ENCODE peak calls at places on chromosomes 16 and 17, in five cellular contexts. One of them, this sample, is unnamed.

GRCh38 chr17:6323626-6324356 is 111.1 kb downstream of the AIPL1 start:
- DNase-seq in BE2C: no peak
- DNase-seq in body of pancreas: peak; percentile 31
- DNase-seq in mucosa of descending colon: no peak
- DNase-seq in thoracic aorta: no peak
- DNase-seq in this sample: no peak

GRCh38 chr17:72725432-72726068 is 366.9 kb downstream of the SLC39A11 start:
- DNase-seq in thoracic aorta: no peak
- DNase-seq in BE2C: peak; percentile 74
- DNase-seq in body of pancreas: peak; percentile 68
- DNase-seq in mucosa of descending colon: peak; percentile 72
- DNase-seq in this sample: no peak

GRCh38 chr17:67542219-67543114 is 165.4 kb downstream of the PITPNC1 start:
- DNase-seq in BE2C: no peak
- DNase-seq in body of pancreas: no peak
- DNase-seq in thoracic aorta: no peak
- DNase-seq in mucosa of descending colon: no peak
- DNase-seq in this sample: no peak

GRCh38 chr17:7380321-7380720 is 568 bp upstream of the TNK1 start:
- DNase-seq in BE2C: peak; percentile 45
- DNase-seq in body of pancreas: peak; percentile 79
- DNase-seq in mucosa of descending colon: peak; percentile 64
- DNase-seq in thoracic aorta: no peak
- DNase-seq in this sample: peak; percentile 69

GRCh38 chr16:720507-720989 is 398 bp upstream of the ANTKMT start:
- DNase-seq in thoracic aorta: no peak
- DNase-seq in body of pancreas: peak; percentile 44
- DNase-seq in BE2C: peak; percentile 89
- DNase-seq in mucosa of descending colon: no peak
- DNase-seq in this sample: no peak

GRCh38 chr16:70744366-70744765 is 56.6 kb downstream of the VAC14 start:
- DNase-seq in body of pancreas: no peak
- DNase-seq in mucosa of descending colon: no peak
- DNase-seq in thoracic aorta: no peak
- DNase-seq in BE2C: no peak
- DNase-seq in this sample: no peak

GRCh38 chr17:68539536-68540469 is 27.6 kb downstream of the PRKAR1A start:
- DNase-seq in body of pancreas: no peak
- DNase-seq in thoracic aorta: no peak
- DNase-seq in BE2C: no peak
- DNase-seq in mucosa of descending colon: peak; percentile 27
- DNase-seq in this sample: no peak

GRCh38 chr16:30743690-30744089 is 4.5 kb upstream of the PHKG2 start:
- DNase-seq in body of pancreas: no peak
- DNase-seq in thoracic aorta: no peak
- DNase-seq in BE2C: no peak
- DNase-seq in mucosa of descending colon: no peak
- DNase-seq in this sample: no peak

GRCh38 chr17:60745544-60745943 is 67.9 kb downstream of the BCAS3 start:
- DNase-seq in thoracic aorta: no peak
- DNase-seq in body of pancreas: no peak
- DNase-seq in mucosa of descending colon: no peak
- DNase-seq in BE2C: no peak
- DNase-seq in this sample: no peak

GRCh38 chr17:17381438-17382059 is 78.4 kb downstream of the NT5M start:
- DNase-seq in body of pancreas: no peak
- DNase-seq in thoracic aorta: no peak
- DNase-seq in mucosa of descending colon: no peak
- DNase-seq in BE2C: no peak
- DNase-seq in this sample: no peak

DNA sequence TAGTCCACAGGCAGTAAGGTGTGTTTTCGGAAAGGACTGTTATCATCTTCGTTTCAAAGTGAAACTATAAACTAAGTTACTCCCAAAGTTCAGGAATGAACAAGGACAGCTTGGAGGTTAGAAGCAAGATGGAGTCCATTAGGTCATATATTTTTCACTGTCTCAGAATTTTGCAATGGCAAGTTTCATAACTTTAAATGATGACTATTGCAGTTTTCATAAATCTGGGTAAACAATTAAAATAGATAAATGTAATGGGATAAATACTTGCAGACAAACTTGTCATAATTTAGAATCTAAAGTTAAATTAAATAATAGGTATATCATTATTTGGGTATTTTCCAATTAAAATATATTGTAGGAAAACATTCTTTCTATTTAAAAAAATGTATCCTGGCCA is 14.7 kb upstream of the TRIM25 start:
- DNase-seq in BE2C: no peak
- DNase-seq in body of pancreas: no peak
- DNase-seq in thoracic aorta: no peak
- DNase-seq in mucosa of descending colon: no peak
- DNase-seq in this sample: no peak
- H3K9me3 ChIP-seq in BE2C: peaks cover 3% of the 10 kb centered on the region
- H3K9me3 ChIP-seq in body of pancreas: no peaks in the 10 kb centered on the region
- H3K9me3 ChIP-seq in thoracic aorta: no peaks in the 10 kb centered on the region
- H3K9me3 ChIP-seq in mucosa of descending colon: peaks cover 23% of the 10 kb centered on the region
- H3K9me3 ChIP-seq in this sample: no peaks in the 10 kb centered on the region

GRCh38 chr16:74909665-74910064 is 75.3 kb downstream of the WDR59 start:
- DNase-seq in thoracic aorta: no peak
- DNase-seq in BE2C: no peak
- DNase-seq in mucosa of descending colon: no peak
- DNase-seq in body of pancreas: no peak
- DNase-seq in this sample: no peak
- H3K9me3 ChIP-seq in thoracic aorta: peaks cover 7% of the 10 kb centered on the region
- H3K9me3 ChIP-seq in BE2C: no peaks in the 10 kb centered on the region
- H3K9me3 ChIP-seq in mucosa of descending colon: peaks cover 28% of the 10 kb centered on the region
- H3K9me3 ChIP-seq in body of pancreas: no peaks in the 10 kb centered on the region
- H3K9me3 ChIP-seq in this sample: no peaks in the 10 kb centered on the region

GRCh38 chr17:16328997-16329396 is 24.3 kb downstream of the CENPV start:
- DNase-seq in body of pancreas: no peak
- DNase-seq in thoracic aorta: no peak
- DNase-seq in mucosa of descending colon: peak; percentile 18
- DNase-seq in BE2C: no peak
- DNase-seq in this sample: no peak
- H3K9me3 ChIP-seq in body of pancreas: no peaks in the 10 kb centered on the region
- H3K9me3 ChIP-seq in thoracic aorta: no peaks in the 10 kb centered on the region
- H3K9me3 ChIP-seq in mucosa of descending colon: no peaks in the 10 kb centered on the region
- H3K9me3 ChIP-seq in BE2C: no peaks in the 10 kb centered on the region
- H3K9me3 ChIP-seq in this sample: no peaks in the 10 kb centered on the region

DNA sequence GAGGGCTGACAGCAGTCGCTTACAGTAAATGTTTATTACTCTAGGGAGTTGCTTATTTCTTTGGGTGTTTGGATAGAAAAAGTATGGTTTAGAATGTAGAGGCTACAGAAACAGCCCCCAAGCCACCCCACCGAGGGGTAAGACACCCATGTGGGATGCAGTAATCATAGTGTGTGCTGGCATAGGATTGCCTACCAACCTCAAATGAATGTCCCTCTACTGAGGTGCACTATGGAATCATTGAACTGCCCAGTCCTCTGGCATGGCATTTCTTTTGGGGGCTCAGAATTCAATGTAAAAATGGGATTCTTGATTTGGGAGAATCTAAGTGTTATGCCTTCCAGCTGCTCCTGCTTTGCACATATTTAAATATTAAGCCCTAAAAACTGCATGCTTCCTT is 46.8 kb downstream of the ZNF267 start:
- DNase-seq in BE2C: no peak
- DNase-seq in thoracic aorta: no peak
- DNase-seq in body of pancreas: no peak
- DNase-seq in mucosa of descending colon: no peak
- DNase-seq in this sample: no peak
- H3K9me3 ChIP-seq in BE2C: no peaks in the 10 kb centered on the region
- H3K9me3 ChIP-seq in thoracic aorta: peaks cover 79% of the 10 kb centered on the region
- H3K9me3 ChIP-seq in body of pancreas: peaks cover 7% of the 10 kb centered on the region
- H3K9me3 ChIP-seq in mucosa of descending colon: peaks cover 81% of the 10 kb centered on the region
- H3K9me3 ChIP-seq in this sample: peaks cover 14% of the 10 kb centered on the region

GRCh38 chr16:35908942-35909341 is 2449.5 kb downstream of the TP53TG3F start:
- DNase-seq in thoracic aorta: no peak
- DNase-seq in mucosa of descending colon: no peak
- DNase-seq in BE2C: no peak
- DNase-seq in body of pancreas: no peak
- DNase-seq in this sample: no peak
- H3K9me3 ChIP-seq in thoracic aorta: no peaks in the 10 kb centered on the region
- H3K9me3 ChIP-seq in mucosa of descending colon: peaks cover 91% of the 10 kb centered on the region
- H3K9me3 ChIP-seq in BE2C: no peaks in the 10 kb centered on the region
- H3K9me3 ChIP-seq in body of pancreas: no peaks in the 10 kb centered on the region
- H3K9me3 ChIP-seq in this sample: peaks cover 4% of the 10 kb centered on the region

DNA sequence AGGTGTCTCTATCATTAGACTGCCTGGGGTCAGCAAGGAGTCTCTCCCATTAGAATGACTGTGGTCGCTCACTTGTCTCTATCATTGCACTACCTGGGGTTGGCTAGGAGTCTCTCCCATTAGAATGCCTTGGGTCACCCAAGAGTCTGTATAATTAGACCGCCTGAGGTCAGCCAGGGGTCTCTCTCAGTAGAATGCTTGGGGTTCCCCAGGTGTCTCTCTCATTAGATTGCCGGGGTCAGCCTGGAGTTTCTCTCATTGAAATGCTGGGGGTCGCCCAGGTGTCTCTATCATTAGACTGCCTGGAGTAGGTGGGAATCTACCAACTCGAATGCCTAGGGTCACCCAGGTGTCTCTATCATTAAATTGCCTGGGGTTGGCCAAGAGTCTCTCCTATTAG is 2231.6 kb downstream of the TP53TG3F start:
- DNase-seq in body of pancreas: no peak
- DNase-seq in thoracic aorta: no peak
- DNase-seq in BE2C: no peak
- DNase-seq in mucosa of descending colon: no peak
- DNase-seq in this sample: no peak
- H3K9me3 ChIP-seq in body of pancreas: no peaks in the 10 kb centered on the region
- H3K9me3 ChIP-seq in thoracic aorta: peaks cover 2% of the 10 kb centered on the region
- H3K9me3 ChIP-seq in BE2C: no peaks in the 10 kb centered on the region
- H3K9me3 ChIP-seq in mucosa of descending colon: peaks cover 98% of the 10 kb centered on the region
- H3K9me3 ChIP-seq in this sample: peaks cover 8% of the 10 kb centered on the region